ENCODE peak calls at places on chromosomes 16 and 17, in nine cellular contexts. P is astrocyte of the spinal cord; X is GM12865; F is cerebellum; K is activated naive CD4-positive, alpha-beta T cell; G is foreskin fibroblast; S is HL-60; M is cardiac muscle cell; E is NCI-H1048. I is an unnamed sample.

GRCh38 chr16:4937782-4938682 is 1.1 kb upstream of the PPL start:
- DNase-seq in P (no peak), X (no peak), F (no peak), K (no peak), G (no peak), S (no peak), M (no peak), E (no peak), I (no peak)

GRCh38 chr17:11298401-11298800 is 57.4 kb downstream of the SHISA6 start:
- DNase-seq in P (no peak), X (no peak), F (no peak), K (no peak), G (no peak), S (no peak), M (no peak), E (no peak), I (no peak)

GRCh38 chr17:2610640-2611175 is 17.3 kb downstream of the PAFAH1B1 start:
- DNase-seq in P (no peak), X (no peak), F (no peak), K (no peak), G (no peak), S (no peak), M (no peak), E (no peak), I (no peak)

GRCh38 chr17:82577300-82577699 is 57.8 kb downstream of the FOXK2 start:
- DNase-seq in P (no peak), X (no peak), F (no peak), K (no peak), G (no peak), S (no peak), M (no peak), E (no peak), I (no peak)

GRCh38 chr17:15920758-15921239 is 24.1 kb upstream of the ADORA2B start:
- DNase-seq in P (peak; percentile 97), X (no peak), F (no peak), K (no peak), G (peak; percentile 86), S (no peak), M (no peak), E (no peak), I (no peak)

GRCh38 chr17:50779747-50780363 is 12.5 kb upstream of the ANKRD40CL start:
- DNase-seq in P (no peak), X (no peak), F (no peak), K (no peak), G (no peak), S (no peak), M (no peak), E (no peak), I (no peak)

GRCh38 chr17:69672924-69673323 is 258.4 kb downstream of the MAP2K6 start:
- DNase-seq in P (peak; percentile 73), X (no peak), F (no peak), K (no peak), G (peak; percentile 72), S (no peak), M (no peak), E (no peak), I (peak; percentile 85)

GRCh38 chr17:14068542-14069250 is 608 bp upstream of the COX10 start:
- DNase-seq in P (no peak), X (peak; percentile 8), F (no peak), K (no peak), G (no peak), S (no peak), M (no peak), E (no peak), I (no peak)

GRCh38 chr17:41520821-41521521 is 2.3 kb upstream of the KRT15 start:
- DNase-seq in P (no peak), X (no peak), F (no peak), K (no peak), G (no peak), S (no peak), M (no peak), E (no peak), I (no peak)

GRCh38 chr16:67936124-67936875 is at the start of gene PSMB10:
- DNase-seq in P (peak; percentile 71), X (peak; percentile 64), F (peak; percentile 33), K (peak; percentile 39), G (no peak), S (peak; percentile 67), M (peak; percentile 55), E (no peak), I (peak; percentile 78)

I was measured in lung microvascular endothelial cell.